ENCODE peak calls at places on chromosomes 4 and X, in nine cellular contexts. One of them, this sample, is unnamed.

GRCh38 chr4:168515222-168516011 is 18.6 kb downstream of the PALLD start:
- DNase-seq in effector memory CD8-positive, alpha-beta T cell: no peak
- DNase-seq in cerebellar nuclear complex: no peak
- DNase-seq in KBM-7: no peak
- DNase-seq in CD4-positive, alpha-beta T cell: no peak
- DNase-seq in WERI-Rb-1: no peak
- DNase-seq in NCI-H2171 treated with DMSO at 0.1 percent for 48 hours: no peak
- DNase-seq in brain microvascular endothelial cell: no peak
- DNase-seq in stimulated activated CD8-positive, alpha-beta memory T cell treated with anti-CD3 and anti-CD28 coated beads, Interleukin-2, amount 100 ng/mL, for 48 hours: no peak
- DNase-seq in this sample: no peak

GRCh38 chr4:96519291-96519690 is 679.4 kb downstream of the PDHA2 start:
- DNase-seq in stimulated activated CD8-positive, alpha-beta memory T cell treated with anti-CD3 and anti-CD28 coated beads, Interleukin-2, amount 100 ng/mL, for 48 hours: no peak
- DNase-seq in effector memory CD8-positive, alpha-beta T cell: no peak
- DNase-seq in KBM-7: no peak
- DNase-seq in NCI-H2171 treated with DMSO at 0.1 percent for 48 hours: no peak
- DNase-seq in brain microvascular endothelial cell: no peak
- DNase-seq in CD4-positive, alpha-beta T cell: no peak
- DNase-seq in cerebellar nuclear complex: no peak
- DNase-seq in WERI-Rb-1: no peak
- DNase-seq in this sample: no peak

GRCh38 chr4:52028970-52029369 is 8.8 kb upstream of the LRRC66 start:
- DNase-seq in NCI-H2171 treated with DMSO at 0.1 percent for 48 hours: no peak
- DNase-seq in WERI-Rb-1: no peak
- DNase-seq in effector memory CD8-positive, alpha-beta T cell: no peak
- DNase-seq in stimulated activated CD8-positive, alpha-beta memory T cell treated with anti-CD3 and anti-CD28 coated beads, Interleukin-2, amount 100 ng/mL, for 48 hours: no peak
- DNase-seq in cerebellar nuclear complex: no peak
- DNase-seq in brain microvascular endothelial cell: peak
- DNase-seq in KBM-7: no peak
- DNase-seq in CD4-positive, alpha-beta T cell: no peak
- DNase-seq in this sample: no peak

GRCh38 chr4:95155759-95156451 is 392.9 kb downstream of the UNC5C start:
- DNase-seq in WERI-Rb-1: no peak
- DNase-seq in NCI-H2171 treated with DMSO at 0.1 percent for 48 hours: peak
- DNase-seq in effector memory CD8-positive, alpha-beta T cell: no peak
- DNase-seq in brain microvascular endothelial cell: peak
- DNase-seq in KBM-7: peak
- DNase-seq in cerebellar nuclear complex: no peak
- DNase-seq in stimulated activated CD8-positive, alpha-beta memory T cell treated with anti-CD3 and anti-CD28 coated beads, Interleukin-2, amount 100 ng/mL, for 48 hours: no peak
- DNase-seq in CD4-positive, alpha-beta T cell: no peak
- DNase-seq in this sample: peak

GRCh38 chrX:136866337-136867095 is 14.0 kb downstream of the RBMX start:
- DNase-seq in stimulated activated CD8-positive, alpha-beta memory T cell treated with anti-CD3 and anti-CD28 coated beads, Interleukin-2, amount 100 ng/mL, for 48 hours: no peak
- DNase-seq in NCI-H2171 treated with DMSO at 0.1 percent for 48 hours: peak
- DNase-seq in effector memory CD8-positive, alpha-beta T cell: no peak
- DNase-seq in cerebellar nuclear complex: no peak
- DNase-seq in brain microvascular endothelial cell: no peak
- DNase-seq in KBM-7: no peak
- DNase-seq in WERI-Rb-1: no peak
- DNase-seq in CD4-positive, alpha-beta T cell: no peak
- DNase-seq in this sample: no peak

GRCh38 chr4:88320780-88321373 is 36.5 kb upstream of the PPM1K start:
- DNase-seq in effector memory CD8-positive, alpha-beta T cell: peak
- DNase-seq in CD4-positive, alpha-beta T cell: no peak
- DNase-seq in stimulated activated CD8-positive, alpha-beta memory T cell treated with anti-CD3 and anti-CD28 coated beads, Interleukin-2, amount 100 ng/mL, for 48 hours: peak
- DNase-seq in brain microvascular endothelial cell: peak
- DNase-seq in NCI-H2171 treated with DMSO at 0.1 percent for 48 hours: no peak
- DNase-seq in WERI-Rb-1: no peak
- DNase-seq in cerebellar nuclear complex: no peak
- DNase-seq in KBM-7: peak
- DNase-seq in this sample: no peak

GRCh38 chr4:127698789-127699200 is 31.4 kb upstream of the SLC25A31 start:
- DNase-seq in KBM-7: peak
- DNase-seq in CD4-positive, alpha-beta T cell: no peak
- DNase-seq in effector memory CD8-positive, alpha-beta T cell: no peak
- DNase-seq in stimulated activated CD8-positive, alpha-beta memory T cell treated with anti-CD3 and anti-CD28 coated beads, Interleukin-2, amount 100 ng/mL, for 48 hours: no peak
- DNase-seq in WERI-Rb-1: no peak
- DNase-seq in NCI-H2171 treated with DMSO at 0.1 percent for 48 hours: no peak
- DNase-seq in cerebellar nuclear complex: no peak
- DNase-seq in brain microvascular endothelial cell: peak
- DNase-seq in this sample: no peak

GRCh38 chr4:38757945-38758344 is 24.8 kb downstream of the TLR10 start:
- DNase-seq in KBM-7: no peak
- DNase-seq in NCI-H2171 treated with DMSO at 0.1 percent for 48 hours: no peak
- DNase-seq in effector memory CD8-positive, alpha-beta T cell: no peak
- DNase-seq in cerebellar nuclear complex: no peak
- DNase-seq in brain microvascular endothelial cell: no peak
- DNase-seq in CD4-positive, alpha-beta T cell: no peak
- DNase-seq in WERI-Rb-1: peak
- DNase-seq in stimulated activated CD8-positive, alpha-beta memory T cell treated with anti-CD3 and anti-CD28 coated beads, Interleukin-2, amount 100 ng/mL, for 48 hours: no peak
- DNase-seq in this sample: no peak

GRCh38 chr4:153488719-153489384 is 22.7 kb downstream of the TMEM131L start:
- DNase-seq in NCI-H2171 treated with DMSO at 0.1 percent for 48 hours: no peak
- DNase-seq in CD4-positive, alpha-beta T cell: no peak
- DNase-seq in WERI-Rb-1: no peak
- DNase-seq in effector memory CD8-positive, alpha-beta T cell: no peak
- DNase-seq in brain microvascular endothelial cell: peak
- DNase-seq in KBM-7: peak
- DNase-seq in cerebellar nuclear complex: no peak
- DNase-seq in stimulated activated CD8-positive, alpha-beta memory T cell treated with anti-CD3 and anti-CD28 coated beads, Interleukin-2, amount 100 ng/mL, for 48 hours: no peak
- DNase-seq in this sample: no peak

GRCh38 chrX:23515028-23515427 is 152.3 kb upstream of the PRDX4 start:
- DNase-seq in effector memory CD8-positive, alpha-beta T cell: no peak
- DNase-seq in stimulated activated CD8-positive, alpha-beta memory T cell treated with anti-CD3 and anti-CD28 coated beads, Interleukin-2, amount 100 ng/mL, for 48 hours: no peak
- DNase-seq in brain microvascular endothelial cell: no peak
- DNase-seq in cerebellar nuclear complex: no peak
- DNase-seq in KBM-7: peak
- DNase-seq in NCI-H2171 treated with DMSO at 0.1 percent for 48 hours: no peak
- DNase-seq in CD4-positive, alpha-beta T cell: no peak
- DNase-seq in WERI-Rb-1: no peak
- DNase-seq in this sample: no peak

GRCh38 chr4:35500812-35501211 is 743.5 kb downstream of the ARAP2 start:
- DNase-seq in effector memory CD8-positive, alpha-beta T cell: no peak
- DNase-seq in NCI-H2171 treated with DMSO at 0.1 percent for 48 hours: peak
- DNase-seq in WERI-Rb-1: no peak
- DNase-seq in brain microvascular endothelial cell: no peak
- DNase-seq in cerebellar nuclear complex: no peak
- DNase-seq in CD4-positive, alpha-beta T cell: no peak
- DNase-seq in stimulated activated CD8-positive, alpha-beta memory T cell treated with anti-CD3 and anti-CD28 coated beads, Interleukin-2, amount 100 ng/mL, for 48 hours: no peak
- DNase-seq in KBM-7: peak
- DNase-seq in this sample: no peak

GRCh38 chr4:155405059-155405458 is 28.3 kb upstream of the MAP9 start:
- DNase-seq in CD4-positive, alpha-beta T cell: no peak
- DNase-seq in effector memory CD8-positive, alpha-beta T cell: no peak
- DNase-seq in stimulated activated CD8-positive, alpha-beta memory T cell treated with anti-CD3 and anti-CD28 coated beads, Interleukin-2, amount 100 ng/mL, for 48 hours: no peak
- DNase-seq in WERI-Rb-1: no peak
- DNase-seq in brain microvascular endothelial cell: no peak
- DNase-seq in cerebellar nuclear complex: no peak
- DNase-seq in NCI-H2171 treated with DMSO at 0.1 percent for 48 hours: no peak
- DNase-seq in KBM-7: no peak
- DNase-seq in this sample: no peak

GRCh38 chr4:168629561-168629960 is 132.7 kb downstream of the PALLD start:
- DNase-seq in WERI-Rb-1: no peak
- DNase-seq in effector memory CD8-positive, alpha-beta T cell: no peak
- DNase-seq in cerebellar nuclear complex: no peak
- DNase-seq in brain microvascular endothelial cell: no peak
- DNase-seq in NCI-H2171 treated with DMSO at 0.1 percent for 48 hours: peak
- DNase-seq in stimulated activated CD8-positive, alpha-beta memory T cell treated with anti-CD3 and anti-CD28 coated beads, Interleukin-2, amount 100 ng/mL, for 48 hours: no peak
- DNase-seq in KBM-7: no peak
- DNase-seq in CD4-positive, alpha-beta T cell: no peak
- DNase-seq in this sample: no peak

GRCh38 chr4:108370291-108370690 is 201.6 kb upstream of the LEF1 start:
- DNase-seq in KBM-7: no peak
- DNase-seq in brain microvascular endothelial cell: no peak
- DNase-seq in WERI-Rb-1: no peak
- DNase-seq in effector memory CD8-positive, alpha-beta T cell: no peak
- DNase-seq in NCI-H2171 treated with DMSO at 0.1 percent for 48 hours: no peak
- DNase-seq in CD4-positive, alpha-beta T cell: no peak
- DNase-seq in stimulated activated CD8-positive, alpha-beta memory T cell treated with anti-CD3 and anti-CD28 coated beads, Interleukin-2, amount 100 ng/mL, for 48 hours: peak
- DNase-seq in cerebellar nuclear complex: no peak
- DNase-seq in this sample: no peak

GRCh38 chr4:52244773-52245360 is 193.8 kb downstream of the SPATA18 start:
- DNase-seq in WERI-Rb-1: no peak
- DNase-seq in KBM-7: no peak
- DNase-seq in brain microvascular endothelial cell: no peak
- DNase-seq in NCI-H2171 treated with DMSO at 0.1 percent for 48 hours: no peak
- DNase-seq in stimulated activated CD8-positive, alpha-beta memory T cell treated with anti-CD3 and anti-CD28 coated beads, Interleukin-2, amount 100 ng/mL, for 48 hours: no peak
- DNase-seq in effector memory CD8-positive, alpha-beta T cell: no peak
- DNase-seq in cerebellar nuclear complex: peak
- DNase-seq in CD4-positive, alpha-beta T cell: no peak
- DNase-seq in this sample: no peak

GRCh38 chr4:144366425-144366824 is 225.9 kb upstream of the GYPA start:
- DNase-seq in brain microvascular endothelial cell: no peak
- DNase-seq in WERI-Rb-1: no peak
- DNase-seq in effector memory CD8-positive, alpha-beta T cell: no peak
- DNase-seq in stimulated activated CD8-positive, alpha-beta memory T cell treated with anti-CD3 and anti-CD28 coated beads, Interleukin-2, amount 100 ng/mL, for 48 hours: no peak
- DNase-seq in cerebellar nuclear complex: no peak
- DNase-seq in NCI-H2171 treated with DMSO at 0.1 percent for 48 hours: no peak
- DNase-seq in KBM-7: no peak
- DNase-seq in CD4-positive, alpha-beta T cell: no peak
- DNase-seq in this sample: no peak

GRCh38 chr4:89797117-89797516 is 39.8 kb downstream of the SNCA start:
- DNase-seq in brain microvascular endothelial cell: peak
- DNase-seq in cerebellar nuclear complex: no peak
- DNase-seq in NCI-H2171 treated with DMSO at 0.1 percent for 48 hours: peak
- DNase-seq in WERI-Rb-1: no peak
- DNase-seq in CD4-positive, alpha-beta T cell: no peak
- DNase-seq in effector memory CD8-positive, alpha-beta T cell: no peak
- DNase-seq in stimulated activated CD8-positive, alpha-beta memory T cell treated with anti-CD3 and anti-CD28 coated beads, Interleukin-2, amount 100 ng/mL, for 48 hours: no peak
- DNase-seq in KBM-7: no peak
- DNase-seq in this sample: no peak

GRCh38 chr4:73600917-73601316 is 19.3 kb downstream of the RASSF6 start:
- DNase-seq in cerebellar nuclear complex: no peak
- DNase-seq in stimulated activated CD8-positive, alpha-beta memory T cell treated with anti-CD3 and anti-CD28 coated beads, Interleukin-2, amount 100 ng/mL, for 48 hours: no peak
- DNase-seq in CD4-positive, alpha-beta T cell: no peak
- DNase-seq in brain microvascular endothelial cell: no peak
- DNase-seq in NCI-H2171 treated with DMSO at 0.1 percent for 48 hours: peak
- DNase-seq in effector memory CD8-positive, alpha-beta T cell: no peak
- DNase-seq in WERI-Rb-1: no peak
- DNase-seq in KBM-7: no peak
- DNase-seq in this sample: no peak

GRCh38 chr4:72701987-72702819 is 133.2 kb upstream of the ADAMTS3 start:
- DNase-seq in cerebellar nuclear complex: no peak
- DNase-seq in NCI-H2171 treated with DMSO at 0.1 percent for 48 hours: no peak
- DNase-seq in CD4-positive, alpha-beta T cell: no peak
- DNase-seq in effector memory CD8-positive, alpha-beta T cell: no peak
- DNase-seq in KBM-7: peak
- DNase-seq in brain microvascular endothelial cell: peak
- DNase-seq in stimulated activated CD8-positive, alpha-beta memory T cell treated with anti-CD3 and anti-CD28 coated beads, Interleukin-2, amount 100 ng/mL, for 48 hours: no peak
- DNase-seq in WERI-Rb-1: peak
- DNase-seq in this sample: peak

GRCh38 chr4:16761031-16761430 is 137.4 kb downstream of the LDB2 start:
- DNase-seq in effector memory CD8-positive, alpha-beta T cell: no peak
- DNase-seq in cerebellar nuclear complex: no peak
- DNase-seq in NCI-H2171 treated with DMSO at 0.1 percent for 48 hours: no peak
- DNase-seq in brain microvascular endothelial cell: no peak
- DNase-seq in KBM-7: no peak
- DNase-seq in CD4-positive, alpha-beta T cell: no peak
- DNase-seq in stimulated activated CD8-positive, alpha-beta memory T cell treated with anti-CD3 and anti-CD28 coated beads, Interleukin-2, amount 100 ng/mL, for 48 hours: no peak
- DNase-seq in WERI-Rb-1: no peak
- DNase-seq in this sample: no peak

GRCh38 chrX:65587616-65588526 is 53.3 kb upstream of the LAS1L start:
- DNase-seq in brain microvascular endothelial cell: peak
- DNase-seq in CD4-positive, alpha-beta T cell: no peak
- DNase-seq in KBM-7: peak
- DNase-seq in WERI-Rb-1: no peak
- DNase-seq in cerebellar nuclear complex: no peak
- DNase-seq in NCI-H2171 treated with DMSO at 0.1 percent for 48 hours: peak
- DNase-seq in stimulated activated CD8-positive, alpha-beta memory T cell treated with anti-CD3 and anti-CD28 coated beads, Interleukin-2, amount 100 ng/mL, for 48 hours: no peak
- DNase-seq in effector memory CD8-positive, alpha-beta T cell: no peak
- DNase-seq in this sample: no peak

GRCh38 chr4:169756971-169757574 is 671 bp downstream of the HPF1 start:
- DNase-seq in KBM-7: peak
- DNase-seq in effector memory CD8-positive, alpha-beta T cell: no peak
- DNase-seq in stimulated activated CD8-positive, alpha-beta memory T cell treated with anti-CD3 and anti-CD28 coated beads, Interleukin-2, amount 100 ng/mL, for 48 hours: no peak
- DNase-seq in NCI-H2171 treated with DMSO at 0.1 percent for 48 hours: no peak
- DNase-seq in brain microvascular endothelial cell: no peak
- DNase-seq in CD4-positive, alpha-beta T cell: no peak
- DNase-seq in WERI-Rb-1: no peak
- DNase-seq in cerebellar nuclear complex: no peak
- DNase-seq in this sample: no peak